ENCODE peak calls at places on chromosomes 11 and 22, in eight cellular contexts. Y is spleen, K is H54, S is endothelial cell of umbilical vein, M is tibial nerve, B is A549, H is IMR-90, J is Peyer's patch. I is an unnamed sample.

GRCh38 chr11:122807731-122808485 is 30.4 kb upstream of the CRTAM start:
- DNase-seq in Y (no peak), K (no peak), S (no peak), M (no peak), B (no peak), H (peak), J (no peak), I (no peak)

GRCh38 chr11:68128682-68129327 is 7.6 kb upstream of the CHKA start:
- DNase-seq in Y (peak), K (no peak), S (peak), M (no peak), B (no peak), H (peak), J (no peak), I (peak)

GRCh38 chr11:27249208-27249509 is 113.9 kb downstream of the CCDC34 start:
- DNase-seq in Y (no peak), K (no peak), S (no peak), M (no peak), B (no peak), H (no peak), J (no peak), I (no peak)

GRCh38 chr11:115699733-115700132 is 195.5 kb upstream of the CADM1 start:
- DNase-seq in Y (no peak), K (no peak), S (no peak), M (peak), B (no peak), H (peak), J (no peak), I (peak)

GRCh38 chr11:45473491-45473890 is 187.3 kb upstream of the SYT13 start:
- DNase-seq in Y (peak), K (no peak), S (no peak), M (no peak), B (no peak), H (no peak), J (no peak), I (no peak)

GRCh38 chr22:41919357-41920224 is 4.7 kb upstream of the SHISA8 start:
- DNase-seq in Y (peak), K (no peak), S (no peak), M (peak), B (no peak), H (peak), J (peak), I (peak)

GRCh38 chr11:9263840-9264380 is 1.2 kb downstream of the DENND5A start:
- DNase-seq in Y (no peak), K (no peak), S (no peak), M (no peak), B (peak), H (peak), J (no peak), I (no peak)

GRCh38 chr11:69868003-69868865 is 49.0 kb upstream of the FGF3 start:
- DNase-seq in Y (no peak), K (no peak), S (no peak), M (no peak), B (no peak), H (no peak), J (no peak), I (no peak)

GRCh38 chr22:27685971-27686370 is 115.6 kb downstream of the MN1 start:
- DNase-seq in Y (no peak), K (no peak), S (no peak), M (no peak), B (no peak), H (no peak), J (no peak), I (no peak)

GRCh38 chr11:60777572-60777971 is 7.6 kb upstream of the MS4A10 start:
- DNase-seq in Y (peak), K (peak), S (peak), M (no peak), B (peak), H (peak), J (no peak), I (peak)

GRCh38 chr22:49024775-49025440 is 802.8 kb downstream of the BRD1 start:
- DNase-seq in Y (peak), K (no peak), S (no peak), M (no peak), B (no peak), H (no peak), J (no peak), I (no peak)

GRCh38 chr11:819943-820649 is 1.4 kb downstream of the PNPLA2 start:
- DNase-seq in Y (peak), K (peak), S (peak), M (peak), B (peak), H (peak), J (peak), I (peak)

GRCh38 chr11:13772223-13773046 is 104.0 kb downstream of the FAR1 start:
- DNase-seq in Y (no peak), K (peak), S (peak), M (peak), B (peak), H (peak), J (no peak), I (peak)

GRCh38 chr22:42883121-42883520 is 26.0 kb upstream of the ARFGAP3 start:
- DNase-seq in Y (no peak), K (no peak), S (no peak), M (no peak), B (no peak), H (no peak), J (no peak), I (no peak)

GRCh38 chr11:106088896-106089295 is 11.4 kb downstream of the AASDHPPT start:
- DNase-seq in Y (no peak), K (no peak), S (no peak), M (no peak), B (no peak), H (peak), J (no peak), I (no peak)

GRCh38 chr11:106087815-106088435 is 10.5 kb downstream of the AASDHPPT start:
- DNase-seq in Y (no peak), K (no peak), S (peak), M (peak), B (no peak), H (peak), J (peak), I (peak)

GRCh38 chr11:106086850-106087249 is 9.4 kb downstream of the AASDHPPT start:
- DNase-seq in Y (no peak), K (no peak), S (peak), M (no peak), B (no peak), H (no peak), J (no peak), I (no peak)

GRCh38 chr11:106092446-106092845 is 15.0 kb downstream of the AASDHPPT start:
- DNase-seq in Y (no peak), K (no peak), S (no peak), M (no peak), B (no peak), H (no peak), J (no peak), I (no peak)

DNA sequence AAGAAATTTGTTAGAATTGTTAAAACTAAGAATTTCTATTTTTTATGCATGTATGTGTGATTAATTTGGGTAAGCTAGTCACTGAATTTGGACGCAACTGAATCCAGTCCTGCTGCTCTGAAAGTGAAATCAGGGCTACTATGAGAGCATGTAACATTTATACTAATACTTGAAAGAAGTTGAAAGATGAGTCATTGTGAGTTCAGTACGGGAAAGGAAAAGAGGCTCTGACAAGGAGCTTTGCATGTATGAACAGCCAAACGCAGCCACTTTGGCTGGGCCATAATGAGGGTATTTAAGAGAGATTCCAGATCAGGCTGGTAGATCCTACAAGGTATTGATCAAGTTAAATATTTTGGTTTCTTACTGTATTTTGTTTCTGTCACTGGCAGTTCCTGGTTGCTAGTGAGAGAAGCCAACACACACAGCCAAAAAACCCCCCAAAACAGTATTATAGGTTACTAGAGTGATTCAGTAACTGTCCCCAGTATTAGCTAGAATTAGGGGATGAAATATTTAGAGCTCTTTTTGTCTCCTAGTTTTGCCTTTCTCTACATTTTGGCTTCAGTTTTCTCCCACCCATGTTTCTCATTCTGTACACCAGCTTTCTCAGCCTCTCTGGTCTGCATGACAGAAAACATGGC is 14.1 kb downstream of the AASDHPPT start:
- DNase-seq in Y (no peak), K (peak), S (peak), M (no peak), B (no peak), H (peak), J (no peak), I (no peak)
- TF ChIP-seq POLR2A in Y (no peak), K (no peak), S (no peak), M (no peak), B (no peak), H (no peak), J (no peak), I (no peak)

DNA sequence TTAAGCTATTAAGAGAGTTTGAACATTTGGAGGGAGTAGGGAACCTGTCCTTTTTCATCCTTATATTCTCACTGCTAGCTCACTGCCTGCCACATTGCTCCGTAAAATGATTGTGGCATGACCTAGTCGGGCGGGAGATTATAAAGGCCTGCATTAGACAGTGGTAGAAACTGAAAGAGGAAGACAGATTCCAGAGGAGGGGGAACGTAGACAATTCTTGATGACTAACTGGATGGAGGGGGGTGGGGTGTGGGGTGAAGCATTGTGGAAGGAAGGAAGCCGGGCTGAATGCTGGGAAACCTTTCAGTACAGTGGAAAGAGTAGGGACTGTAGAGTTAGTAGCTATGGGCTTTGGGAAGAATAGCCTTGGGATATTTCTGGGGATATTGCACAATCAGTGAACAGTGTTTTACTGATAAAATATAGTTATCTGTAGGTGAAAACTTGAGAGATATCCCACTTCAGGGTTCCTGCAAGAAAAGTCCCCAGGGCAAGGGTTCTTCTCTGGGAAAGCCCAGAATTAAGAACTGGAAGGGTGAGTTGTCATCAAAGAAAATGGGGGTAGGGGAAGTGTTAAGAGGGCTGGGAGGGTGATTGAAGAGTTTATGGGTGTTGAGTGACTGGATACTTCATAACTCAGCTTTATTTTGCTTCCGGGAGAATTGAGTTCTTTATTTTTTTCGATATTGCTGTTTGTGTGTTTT is 2.1 kb downstream of the MED15 start:
- DNase-seq in Y (peak), K (no peak), S (peak), M (peak), B (peak), H (peak), J (peak), I (peak)
- TF ChIP-seq POLR2A in Y (no peak), K (peak), S (peak), M (no peak), B (no peak), H (peak), J (peak), I (no peak)

GRCh38 chr22:31223786-31224191 is 11.7 kb downstream of the LIMK2 start:
- DNase-seq in Y (no peak), K (no peak), S (no peak), M (no peak), B (no peak), H (no peak), J (no peak), I (peak)
- TF ChIP-seq POLR2A in Y (no peak), K (no peak), S (no peak), M (no peak), B (no peak), H (no peak), J (no peak), I (no peak)

GRCh38 chr22:45743687-45744086 is 72.1 kb downstream of the ATXN10 start:
- DNase-seq in Y (no peak), K (no peak), S (no peak), M (no peak), B (no peak), H (no peak), J (no peak), I (peak)
- TF ChIP-seq POLR2A in Y (no peak), K (no peak), S (no peak), M (no peak), B (no peak), H (no peak), J (no peak), I (no peak)

GRCh38 chr11:95098826-95099225 is 9.2 kb downstream of the ENDOD1 start:
- DNase-seq in Y (no peak), K (no peak), S (no peak), M (no peak), B (no peak), H (no peak), J (no peak), I (no peak)
- TF ChIP-seq POLR2A in Y (no peak), K (no peak), S (no peak), M (no peak), B (no peak), H (no peak), J (no peak), I (no peak)

GRCh38 chr11:90237004-90237403 is 14.2 kb upstream of the CHORDC1 start:
- DNase-seq in Y (no peak), K (no peak), S (no peak), M (no peak), B (no peak), H (no peak), J (no peak), I (no peak)
- TF ChIP-seq POLR2A in Y (no peak), K (no peak), S (no peak), M (no peak), B (no peak), H (no peak), J (no peak), I (no peak)

GRCh38 chr11:64250875-64251721 is at the start of gene PLCB3:
- DNase-seq in Y (peak), K (no peak), S (peak), M (no peak), B (no peak), H (no peak), J (peak), I (peak)
- TF ChIP-seq POLR2A in Y (no peak), K (peak), S (peak), M (peak), B (peak), H (peak), J (peak), I (peak)

GRCh38 chr22:29885610-29886009 is 2.6 kb downstream of the MTMR3 start:
- DNase-seq in Y (no peak), K (no peak), S (no peak), M (no peak), B (no peak), H (no peak), J (no peak), I (no peak)

GRCh38 chr22:29883831-29884139 is 811 bp downstream of the MTMR3 start:
- DNase-seq in Y (no peak), K (no peak), S (no peak), M (no peak), B (no peak), H (peak), J (no peak), I (no peak)

GRCh38 chr22:29886601-29887000 is 3.6 kb downstream of the MTMR3 start:
- DNase-seq in Y (no peak), K (no peak), S (no peak), M (no peak), B (no peak), H (no peak), J (no peak), I (no peak)

GRCh38 chr22:29882716-29883044 is 294 bp upstream of the MTMR3 start:
- DNase-seq in Y (no peak), K (no peak), S (no peak), M (no peak), B (no peak), H (no peak), J (no peak), I (no peak)

DNA sequence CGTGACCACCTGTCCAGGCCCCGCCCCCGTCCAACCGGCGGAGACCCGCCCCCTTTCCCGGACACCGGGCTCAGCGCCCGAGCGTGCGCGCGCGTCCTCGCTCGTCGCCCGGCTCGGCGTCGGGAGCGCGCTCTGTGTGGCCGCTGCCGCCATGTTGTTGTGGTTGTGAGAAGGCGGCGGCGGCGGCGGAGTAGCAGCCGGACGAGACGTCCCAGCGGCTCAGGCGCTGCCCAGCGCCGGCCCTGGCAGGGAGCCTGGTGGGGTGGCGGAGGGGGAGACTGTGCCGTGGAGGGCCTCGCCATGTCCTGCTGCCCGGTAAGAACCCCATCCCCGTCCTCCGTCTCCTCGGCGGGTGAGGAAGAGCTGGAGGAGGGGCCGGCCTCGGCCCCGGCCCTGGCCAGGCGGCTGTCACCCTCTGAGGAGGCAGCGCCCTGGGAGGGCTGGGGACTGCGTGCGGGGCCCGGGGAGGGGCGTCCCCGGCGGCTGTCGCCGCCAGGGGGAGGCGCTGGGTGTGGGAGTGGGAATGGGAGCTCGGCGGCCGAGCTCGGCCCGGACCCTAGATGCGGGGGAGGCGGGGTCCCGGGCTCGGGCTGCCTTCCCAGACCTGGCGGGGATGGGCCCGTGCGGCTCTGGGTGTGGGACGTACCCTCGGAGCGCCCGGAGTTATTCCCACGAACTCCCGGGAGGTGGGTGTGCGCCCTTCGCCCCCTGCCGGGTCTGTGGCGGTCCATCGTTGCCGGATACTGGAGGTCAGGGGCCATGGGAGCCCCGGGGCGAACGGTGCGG is at the start of gene MTMR3:
- DNase-seq in Y (peak), K (peak), S (peak), M (peak), B (peak), H (peak), J (peak), I (peak)
- TF ChIP-seq POLR2A in Y (no peak), K (peak), S (no peak), M (peak), B (peak), H (peak), J (peak), I (peak)

GRCh38 chr11:113314389-113315301 is at the start of gene TTC12:
- DNase-seq in Y (peak), K (peak), S (peak), M (peak), B (peak), H (peak), J (peak), I (peak)
- TF ChIP-seq POLR2A in Y (no peak), K (peak), S (peak), M (no peak), B (peak), H (peak), J (peak), I (peak)

GRCh38 chr11:121450424-121450823 is 1.7 kb upstream of the SORL1 start:
- DNase-seq in Y (no peak), K (no peak), S (no peak), M (no peak), B (no peak), H (no peak), J (no peak), I (no peak)

GRCh38 chr11:121452609-121453150 is at the start of gene SORL1-AS1:
- DNase-seq in Y (no peak), K (no peak), S (no peak), M (no peak), B (peak), H (peak), J (peak), I (no peak)

GRCh38 chr11:121451982-121452608 is at the start of gene SORL1:
- DNase-seq in Y (peak), K (peak), S (peak), M (peak), B (peak), H (peak), J (peak), I (peak)

GRCh38 chr11:121449626-121450025 is 2.5 kb upstream of the SORL1 start:
- DNase-seq in Y (no peak), K (no peak), S (no peak), M (no peak), B (no peak), H (no peak), J (no peak), I (no peak)

GRCh38 chr11:121451178-121451981 is 734 bp upstream of the SORL1 start:
- DNase-seq in Y (peak), K (no peak), S (no peak), M (no peak), B (no peak), H (no peak), J (peak), I (peak)
- TF ChIP-seq POLR2A in Y (no peak), K (no peak), S (no peak), M (no peak), B (no peak), H (no peak), J (peak), I (no peak)

I was measured in prostate gland.